ENCODE peak calls at places on chromosomes 6 and 20, in ten cellular contexts. E is tibial nerve, R is Peyer's patch, L is stomach, J is fibroblast of lung, V is psoas muscle, G is heart right ventricle, T is cardiac muscle cell, A is colonic mucosa, N is hepatocyte. W is an unnamed sample. For H3K4me1, the result is how much of the 10 kb centered on the place peaks cover.

GRCh38 chr20:10853176-10853575 is 179.4 kb upstream of the JAG1 start:
- DNase-seq in E (no peak), R (no peak), V (no peak), G (no peak), L (no peak), N (no peak), A (no peak), J (no peak), T (no peak), W (no peak)

GRCh38 chr6:128554302-128554701 is 33.9 kb upstream of the PTPRK start:
- DNase-seq in L (no peak), A (no peak), G (no peak), E (no peak), R (no peak), J (peak), N (no peak), V (no peak), T (peak), W (no peak)

GRCh38 chr6:257774-258173 is 34.5 kb upstream of the DUSP22 start:
- DNase-seq in E (no peak), L (no peak), G (no peak), V (no peak), R (peak), J (no peak), N (no peak), A (no peak), T (no peak), W (no peak)

GRCh38 chr6:7051780-7052440 is 55.9 kb upstream of the RREB1 start:
- DNase-seq in E (no peak), V (peak), N (peak), A (peak), J (peak), R (peak), T (peak), L (peak), G (peak), W (no peak)

GRCh38 chr6:34170341-34170740 is 24.5 kb upstream of the GRM4 start:
- DNase-seq in V (no peak), A (no peak), T (no peak), L (no peak), E (no peak), G (no peak), R (peak), J (peak), N (no peak), W (peak)

GRCh38 chr6:28782113-28782673 is 141.6 kb downstream of the TRIM27 start:
- DNase-seq in L (no peak), A (no peak), T (no peak), G (no peak), R (no peak), E (no peak), J (no peak), N (no peak), V (no peak), W (no peak)

GRCh38 chr20:54351371-54352136 is 123.8 kb upstream of the DOK5 start:
- DNase-seq in T (no peak), E (no peak), R (no peak), G (no peak), J (no peak), A (no peak), N (no peak), L (no peak), V (no peak), W (no peak)

GRCh38 chr6:139080255-139080920 is 51.8 kb downstream of the ABRACL start:
- DNase-seq in N (no peak), T (no peak), J (no peak), L (no peak), V (no peak), E (no peak), R (no peak), G (no peak), A (no peak), W (no peak)

GRCh38 chr20:36717657-36718056 is 28.2 kb downstream of the NDRG3 start:
- DNase-seq in R (no peak), V (no peak), G (no peak), L (no peak), J (no peak), A (no peak), T (peak), E (no peak), N (no peak), W (no peak)

GRCh38 chr20:23826541-23827018 is at the start of gene CST2:
- DNase-seq in R (no peak), E (no peak), J (no peak), A (no peak), T (peak), L (no peak), V (no peak), N (no peak), G (no peak), W (no peak)

GRCh38 chr6:124661231-124661630 is 301.0 kb upstream of the RNF217 start:
- DNase-seq in R (no peak), V (no peak), L (no peak), J (no peak), G (no peak), T (no peak), N (no peak), E (no peak), A (no peak), W (no peak)

GRCh38 chr20:33914871-33915270 is 78.8 kb upstream of the RALY start:
- DNase-seq in G (no peak), E (no peak), R (no peak), N (no peak), L (no peak), A (no peak), J (peak), T (peak), V (no peak), W (no peak)

GRCh38 chr6:82909551-82909950 is 156.1 kb downstream of the UBE3D start:
- DNase-seq in E (no peak), J (no peak), G (no peak), V (no peak), T (no peak), L (no peak), N (no peak), A (no peak), R (no peak), W (no peak)

GRCh38 chr6:157323114-157323923 is at the start of gene TMEM242:
- DNase-seq in E (peak), R (peak), L (peak), V (peak), N (peak), J (peak), A (peak), G (peak), T (peak), W (peak)

GRCh38 chr20:584375-585301 is 25.5 kb downstream of the TCF15 start:
- DNase-seq in V (no peak), N (no peak), A (no peak), J (no peak), E (no peak), L (no peak), T (no peak), R (peak), G (no peak), W (no peak)

GRCh38 chr20:63120286-63121090 is 95.4 kb downstream of the YTHDF1 start:
- DNase-seq in G (peak), J (no peak), T (no peak), V (no peak), L (no peak), N (no peak), E (no peak), R (no peak), A (no peak), W (no peak)

GRCh38 chr20:4764805-4765204 is 43.1 kb downstream of the PRND start:
- DNase-seq in G (no peak), R (no peak), A (no peak), T (no peak), V (no peak), N (no peak), J (no peak), L (no peak), E (no peak), W (no peak)

GRCh38 chr20:38032585-38033329 is 499 bp downstream of the TTI1 start:
- DNase-seq in L (no peak), J (no peak), R (no peak), N (no peak), G (no peak), E (no peak), A (peak), V (no peak), T (no peak), W (no peak)

GRCh38 chr20:1881240-1881835 is 13.9 kb upstream of the SIRPA start:
- DNase-seq in A (no peak), L (no peak), V (no peak), J (no peak), N (no peak), R (peak), G (peak), E (no peak), T (no peak), W (no peak)

GRCh38 chr20:39048000-39048696 is 86.0 kb downstream of the DHX35 start:
- DNase-seq in T (peak), E (peak), G (peak), J (peak), A (peak), L (peak), N (peak), V (peak), R (peak), W (peak)

GRCh38 chr20:5513975-5514516 is 197.3 kb upstream of the PROKR2 start:
- DNase-seq in E (no peak), J (peak), A (peak), T (no peak), L (no peak), N (peak), V (no peak), G (no peak), R (peak), W (no peak)

GRCh38 chr20:24695529-24696225 is 226.2 kb downstream of the SYNDIG1 start:
- DNase-seq in N (no peak), T (no peak), G (no peak), V (no peak), J (no peak), A (no peak), L (peak), R (no peak), E (no peak), W (no peak)

GRCh38 chr20:53827996-53828672 is 234.5 kb upstream of the ZNF217 start:
- DNase-seq in A (no peak), N (peak), G (no peak), R (peak), L (no peak), T (peak), E (no peak), V (no peak), J (peak), W (no peak)

GRCh38 chr6:30744054-30744805 is at the start of gene IER3:
- DNase-seq in A (peak), N (peak), L (peak), E (peak), J (peak), R (peak), V (peak), G (peak), T (peak), W (no peak)

GRCh38 chr20:24781061-24781980 is 167.7 kb upstream of the CST7 start:
- DNase-seq in N (peak), J (peak), L (no peak), V (no peak), A (no peak), G (no peak), E (no peak), T (peak), R (peak), W (peak)

GRCh38 chr6:136012198-136012884 is 160.8 kb downstream of the PDE7B start:
- DNase-seq in E (no peak), A (no peak), R (no peak), J (peak), G (no peak), T (peak), L (no peak), V (no peak), N (no peak), W (no peak)

GRCh38 chr6:130724089-130724488 is 103.1 kb upstream of the SMLR1 start:
- DNase-seq in N (no peak), A (no peak), L (no peak), R (no peak), G (no peak), T (no peak), J (no peak), V (no peak), E (no peak), W (no peak)

GRCh38 chr6:140897804-140898573 is 1234.7 kb upstream of the GJE1 start:
- DNase-seq in E (no peak), L (no peak), R (peak), T (no peak), G (peak), N (no peak), J (no peak), A (no peak), V (no peak), W (no peak)

GRCh38 chr6:5246141-5246869 is 14.4 kb downstream of the LYRM4 start:
- DNase-seq in A (no peak), N (no peak), R (no peak), V (no peak), E (no peak), T (no peak), G (no peak), L (no peak), J (no peak), W (no peak)

GRCh38 chr20:1434571-1435336 is 31.9 kb downstream of the NSFL1C start:
- DNase-seq in N (no peak), J (peak), V (no peak), T (peak), A (peak), R (peak), G (no peak), E (no peak), L (peak), W (peak)

GRCh38 chr6:138052783-138053182 is 54.4 kb downstream of the PERP start:
- DNase-seq in E (no peak), G (no peak), T (no peak), J (no peak), V (no peak), L (no peak), N (no peak), R (no peak), A (no peak), W (no peak)

GRCh38 chr20:14491436-14491835 is 154.0 kb upstream of the FLRT3 start:
- DNase-seq in G (no peak), E (no peak), R (no peak), A (no peak), N (no peak), L (no peak), T (no peak), J (no peak), V (no peak), W (no peak)

GRCh38 chr20:472137-472846 is 10.0 kb upstream of the TBC1D20 start:
- DNase-seq in E (no peak), G (no peak), N (no peak), T (no peak), L (no peak), R (no peak), A (no peak), V (no peak), J (no peak), W (no peak)

GRCh38 chr6:5684320-5684719 is 322.4 kb downstream of the NRN1 start:
- DNase-seq in N (no peak), L (no peak), A (no peak), J (peak), E (no peak), T (no peak), R (no peak), V (no peak), G (no peak), W (no peak)

GRCh38 chr6:79686698-79687309 is 55.7 kb downstream of the SH3BGRL2 start:
- DNase-seq in T (no peak), J (no peak), G (no peak), E (no peak), A (peak), V (no peak), L (no peak), R (no peak), N (no peak), W (no peak)

GRCh38 chr6:79687759-79688158 is 56.6 kb downstream of the SH3BGRL2 start:
- DNase-seq in T (no peak), E (no peak), L (no peak), R (no peak), N (peak), G (no peak), A (no peak), J (no peak), V (no peak), W (no peak)

GRCh38 chr6:79684821-79685220 is 53.7 kb downstream of the SH3BGRL2 start:
- DNase-seq in T (no peak), A (no peak), E (no peak), R (no peak), G (no peak), J (no peak), L (no peak), V (no peak), N (no peak), W (no peak)
- H3K27ac ChIP-seq in T (no peak), A (no peak), E (no peak), R (no peak), G (no peak), J (no peak), L (peak), V (no peak), N (no peak), W (no peak)

DNA sequence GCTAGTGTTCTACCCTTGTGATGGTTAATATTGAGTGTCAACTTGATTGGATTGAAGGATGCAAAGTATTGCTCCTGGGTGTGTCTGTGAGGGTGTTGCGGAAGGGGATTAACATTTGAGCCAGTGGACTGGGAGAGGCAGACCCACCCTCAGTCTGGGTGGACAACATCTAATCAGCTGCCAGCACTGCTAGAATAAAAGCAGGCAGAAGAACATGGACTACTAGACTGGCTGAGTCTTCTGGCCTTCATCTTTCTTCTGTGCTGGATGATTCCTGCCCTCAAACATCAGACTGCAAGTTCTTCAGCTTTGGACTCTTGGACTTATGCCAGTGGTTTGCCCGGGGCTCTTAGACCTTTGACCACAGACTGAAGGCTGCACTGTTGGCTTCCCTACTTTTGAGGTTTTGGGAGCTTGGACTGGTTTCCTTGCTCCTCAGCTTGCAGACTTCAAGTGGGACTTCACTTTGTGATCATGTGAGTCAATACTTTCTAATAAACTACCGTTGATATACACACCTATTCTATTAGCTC is 50.1 kb downstream of the SDHAF4 start:
- DNase-seq in V (no peak), N (no peak), R (no peak), A (peak), J (no peak), L (no peak), E (no peak), T (no peak), G (no peak), W (no peak)
- H3K4me1 ChIP-seq in V (under half), N (under half), R (under half), A (under half), J (under half), L (under half), E (under half), T (under half), G (under half), W (under half)

GRCh38 chr6:39951198-39951597 is 16.9 kb upstream of the MOCS1 start:
- DNase-seq in J (no peak), E (no peak), G (no peak), R (no peak), A (no peak), L (no peak), N (no peak), T (no peak), V (no peak), W (no peak)

GRCh38 chr6:39945626-39946025 is 11.4 kb upstream of the MOCS1 start:
- DNase-seq in R (peak), E (no peak), T (no peak), N (peak), A (peak), G (no peak), J (no peak), L (no peak), V (no peak), W (no peak)

GRCh38 chr6:39947611-39948068 is 13.4 kb upstream of the MOCS1 start:
- DNase-seq in R (no peak), T (no peak), A (no peak), L (no peak), N (no peak), E (no peak), G (no peak), J (no peak), V (no peak), W (no peak)

GRCh38 chr6:39950125-39950720 is 16.0 kb upstream of the MOCS1 start:
- DNase-seq in N (no peak), A (no peak), G (no peak), R (no peak), V (no peak), T (no peak), J (no peak), E (no peak), L (no peak), W (no peak)

GRCh38 chr6:39948156-39948850 is 14.0 kb upstream of the MOCS1 start:
- DNase-seq in L (no peak), N (peak), J (no peak), V (no peak), R (no peak), A (no peak), T (no peak), G (no peak), E (no peak), W (no peak)
- H3K27ac ChIP-seq in L (no peak), N (peak), J (no peak), V (no peak), R (peak), A (no peak), T (no peak), G (no peak), E (no peak), W (no peak)

DNA sequence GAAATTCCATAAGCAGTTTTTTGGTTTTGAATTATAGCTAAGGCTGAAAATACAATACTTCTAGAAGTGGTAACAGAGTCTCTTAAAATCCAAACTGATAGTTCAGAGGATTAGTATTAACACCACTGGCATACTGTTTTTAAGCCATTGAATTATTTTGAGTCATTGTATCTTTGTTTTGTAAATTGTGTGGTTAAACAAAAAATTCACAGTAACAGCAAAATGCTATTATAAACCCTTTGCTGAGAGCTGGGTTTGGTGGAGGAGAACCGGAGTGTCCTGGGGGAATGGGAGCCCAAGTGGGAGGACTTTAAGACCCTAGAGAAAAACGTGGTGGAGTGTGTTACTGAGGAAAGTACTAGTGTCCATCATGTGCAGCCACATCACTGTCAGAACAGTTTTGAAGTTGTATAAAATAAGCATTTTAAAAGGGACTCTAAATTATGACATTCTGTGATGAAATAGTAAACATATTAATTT is 125.1 kb downstream of the LRRC1 start:
- DNase-seq in V (no peak), J (no peak), T (no peak), N (no peak), G (no peak), R (no peak), A (no peak), L (no peak), E (no peak), W (no peak)
- H3K4me1 ChIP-seq in V (under half), J (under half), T (under half), N (under half), G (under half), R (under half), A (under half), L (under half), E (under half), W (under half)

GRCh38 chr6:3625980-3626533 is 125.5 kb downstream of the PXDC1 start:
- DNase-seq in R (no peak), N (no peak), G (no peak), L (no peak), A (no peak), T (no peak), E (no peak), V (no peak), J (no peak), W (no peak)
- H3K27ac ChIP-seq in R (no peak), N (no peak), G (no peak), L (no peak), A (no peak), T (no peak), E (no peak), V (no peak), J (no peak), W (no peak)

W was measured in ascending aorta.